ENCODE peak calls at places on chromosomes 6 and 20, in eight cellular contexts. A, K, Z, I, O, M, D and W are unnamed samples.

GRCh38 chr6:125746731-125747588 is 2.5 kb upstream of the HEY2 start:
- DNase-seq in A (peak), K (no peak), Z (peak), I (peak), O (peak), M (no peak), D (peak), W (peak)

GRCh38 chr20:2130062-2130591 is 28.5 kb downstream of the STK35 start:
- DNase-seq in A (no peak), K (no peak), Z (no peak), I (no peak), O (no peak), M (no peak), D (no peak), W (no peak)

GRCh38 chr6:139161169-139161568 is 26.3 kb downstream of the HECA start:
- DNase-seq in A (peak), K (no peak), Z (no peak), I (no peak), O (no peak), M (no peak), D (no peak), W (no peak)

GRCh38 chr6:119669228-119669627 is 319.7 kb upstream of the MAN1A1 start:
- DNase-seq in A (no peak), K (no peak), Z (no peak), I (no peak), O (no peak), M (no peak), D (no peak), W (no peak)

GRCh38 chr6:16344756-16345155 is 106.4 kb downstream of the GMPR start:
- DNase-seq in A (no peak), K (no peak), Z (no peak), I (no peak), O (no peak), M (no peak), D (no peak), W (no peak)

GRCh38 chr6:33419580-33420492 is at the start of gene SYNGAP1:
- DNase-seq in A (peak), K (no peak), Z (no peak), I (no peak), O (peak), M (no peak), D (no peak), W (no peak)

GRCh38 chr6:159961523-159961922 is 7.4 kb upstream of the IGF2R start:
- DNase-seq in A (no peak), K (no peak), Z (no peak), I (no peak), O (no peak), M (no peak), D (no peak), W (no peak)

GRCh38 chr20:44527716-44528199 is 5.9 kb upstream of the SERINC3 start:
- DNase-seq in A (no peak), K (no peak), Z (no peak), I (no peak), O (no peak), M (no peak), D (no peak), W (no peak)

GRCh38 chr6:129192458-129192989 is 309.6 kb downstream of the LAMA2 start:
- DNase-seq in A (no peak), K (no peak), Z (no peak), I (no peak), O (no peak), M (no peak), D (no peak), W (no peak)

GRCh38 chr6:138803914-138804313 is 8.0 kb downstream of the ECT2L start:
- DNase-seq in A (no peak), K (no peak), Z (no peak), I (no peak), O (no peak), M (no peak), D (no peak), W (no peak)

GRCh38 chr20:41364236-41364855 is 2.3 kb downstream of the EMILIN3 start:
- DNase-seq in A (no peak), K (no peak), Z (no peak), I (no peak), O (no peak), M (no peak), D (no peak), W (no peak)

GRCh38 chr6:140566706-140567330 is 1192.4 kb upstream of the CITED2 start:
- DNase-seq in A (no peak), K (no peak), Z (no peak), I (no peak), O (no peak), M (no peak), D (no peak), W (no peak)

GRCh38 chr6:56024931-56025330 is 149.5 kb upstream of the BMP5 start:
- DNase-seq in A (no peak), K (no peak), Z (no peak), I (no peak), O (no peak), M (no peak), D (no peak), W (no peak)

GRCh38 chr6:132648356-132648755 is 10.6 kb downstream of the TAAR1 start:
- DNase-seq in A (no peak), K (no peak), Z (no peak), I (peak), O (no peak), M (no peak), D (peak), W (no peak)

GRCh38 chr20:3121955-3122610 is 37.6 kb upstream of the AVP start:
- DNase-seq in A (no peak), K (no peak), Z (no peak), I (no peak), O (no peak), M (no peak), D (no peak), W (no peak)

GRCh38 chr6:3813150-3813780 is 35.9 kb upstream of the FAM50B start:
- DNase-seq in A (no peak), K (no peak), Z (no peak), I (peak), O (no peak), M (no peak), D (peak), W (no peak)

GRCh38 chr6:117840541-117840983 is 66.5 kb upstream of the SLC35F1 start:
- DNase-seq in A (no peak), K (no peak), Z (no peak), I (peak), O (no peak), M (no peak), D (peak), W (peak)

GRCh38 chr20:62740286-62741141 is 31.9 kb downstream of the NTSR1 start:
- DNase-seq in A (peak), K (peak), Z (peak), I (peak), O (no peak), M (peak), D (peak), W (peak)

GRCh38 chr6:138814179-138814834 is 18.4 kb downstream of the ECT2L start:
- DNase-seq in A (no peak), K (no peak), Z (no peak), I (no peak), O (no peak), M (no peak), D (no peak), W (no peak)